ENCODE peak calls at places on chromosomes 4 and X, in nine cellular contexts. One of them, this sample, is unnamed.

GRCh38 chr4:4855293-4856070 is 4.0 kb upstream of the MSX1 start:
- DNase-seq in cardiac fibroblast: no peak
- DNase-seq in astrocyte: no peak
- DNase-seq in thoracic aorta: no peak
- DNase-seq in brain microvascular endothelial cell: no peak
- DNase-seq in endodermal cell: peak; percentile 57
- DNase-seq in tibial artery: no peak
- DNase-seq in fibroblast of mammary gland: no peak
- DNase-seq in Calu3: no peak
- DNase-seq in this sample: no peak

GRCh38 chr4:152392079-152392478 is 143.8 kb downstream of the FBXW7 start:
- DNase-seq in tibial artery: no peak
- DNase-seq in fibroblast of mammary gland: peak; percentile 13
- DNase-seq in Calu3: no peak
- DNase-seq in thoracic aorta: no peak
- DNase-seq in cardiac fibroblast: no peak
- DNase-seq in brain microvascular endothelial cell: no peak
- DNase-seq in endodermal cell: no peak
- DNase-seq in astrocyte: no peak
- DNase-seq in this sample: no peak

GRCh38 chrX:31609130-31609529 is 537.3 kb upstream of the FTHL17 start:
- DNase-seq in fibroblast of mammary gland: peak; percentile 87
- DNase-seq in thoracic aorta: no peak
- DNase-seq in astrocyte: peak; percentile 79
- DNase-seq in Calu3: no peak
- DNase-seq in endodermal cell: no peak
- DNase-seq in tibial artery: no peak
- DNase-seq in cardiac fibroblast: peak; percentile 95
- DNase-seq in brain microvascular endothelial cell: peak; percentile 90
- DNase-seq in this sample: no peak

GRCh38 chr4:169506903-169507302 is 105.5 kb downstream of the NEK1 start:
- DNase-seq in Calu3: no peak
- DNase-seq in astrocyte: no peak
- DNase-seq in brain microvascular endothelial cell: no peak
- DNase-seq in thoracic aorta: no peak
- DNase-seq in tibial artery: no peak
- DNase-seq in fibroblast of mammary gland: no peak
- DNase-seq in cardiac fibroblast: no peak
- DNase-seq in endodermal cell: no peak
- DNase-seq in this sample: no peak

GRCh38 chr4:48538358-48538757 is 48.3 kb downstream of the ZAR1 start:
- DNase-seq in fibroblast of mammary gland: no peak
- DNase-seq in endodermal cell: no peak
- DNase-seq in brain microvascular endothelial cell: no peak
- DNase-seq in thoracic aorta: no peak
- DNase-seq in cardiac fibroblast: peak; percentile 2
- DNase-seq in astrocyte: no peak
- DNase-seq in Calu3: no peak
- DNase-seq in tibial artery: no peak
- DNase-seq in this sample: no peak

GRCh38 chr4:152307669-152308068 is 228.2 kb downstream of the FBXW7 start:
- DNase-seq in brain microvascular endothelial cell: no peak
- DNase-seq in astrocyte: no peak
- DNase-seq in tibial artery: no peak
- DNase-seq in cardiac fibroblast: no peak
- DNase-seq in endodermal cell: no peak
- DNase-seq in thoracic aorta: no peak
- DNase-seq in Calu3: no peak
- DNase-seq in fibroblast of mammary gland: no peak
- DNase-seq in this sample: no peak

GRCh38 chr4:109315818-109316217 is 13.4 kb upstream of the COL25A1 start:
- DNase-seq in fibroblast of mammary gland: no peak
- DNase-seq in tibial artery: no peak
- DNase-seq in cardiac fibroblast: peak; percentile 25
- DNase-seq in brain microvascular endothelial cell: no peak
- DNase-seq in thoracic aorta: no peak
- DNase-seq in astrocyte: no peak
- DNase-seq in endodermal cell: peak; percentile 59
- DNase-seq in Calu3: no peak
- DNase-seq in this sample: no peak

GRCh38 chr4:132504438-132504837 is 644.7 kb upstream of the PCDH10 start:
- DNase-seq in endodermal cell: no peak
- DNase-seq in fibroblast of mammary gland: no peak
- DNase-seq in tibial artery: no peak
- DNase-seq in thoracic aorta: no peak
- DNase-seq in Calu3: no peak
- DNase-seq in brain microvascular endothelial cell: no peak
- DNase-seq in astrocyte: peak; percentile 21
- DNase-seq in cardiac fibroblast: no peak
- DNase-seq in this sample: no peak

GRCh38 chr4:139986108-139986507 is 167.9 kb downstream of the MAML3 start:
- DNase-seq in astrocyte: no peak
- DNase-seq in endodermal cell: no peak
- DNase-seq in thoracic aorta: no peak
- DNase-seq in brain microvascular endothelial cell: no peak
- DNase-seq in cardiac fibroblast: no peak
- DNase-seq in fibroblast of mammary gland: no peak
- DNase-seq in Calu3: no peak
- DNase-seq in tibial artery: no peak
- DNase-seq in this sample: no peak

GRCh38 chr4:67201334-67201733 is 344.0 kb downstream of the CENPC start:
- DNase-seq in fibroblast of mammary gland: no peak
- DNase-seq in thoracic aorta: no peak
- DNase-seq in astrocyte: no peak
- DNase-seq in tibial artery: no peak
- DNase-seq in Calu3: no peak
- DNase-seq in brain microvascular endothelial cell: no peak
- DNase-seq in endodermal cell: no peak
- DNase-seq in cardiac fibroblast: no peak
- DNase-seq in this sample: no peak

GRCh38 chr4:156377036-156377700 is 423.5 kb upstream of the CTSO start:
- DNase-seq in cardiac fibroblast: peak; percentile 69
- DNase-seq in brain microvascular endothelial cell: peak; percentile 67
- DNase-seq in astrocyte: peak; percentile 88
- DNase-seq in fibroblast of mammary gland: peak; percentile 21
- DNase-seq in thoracic aorta: no peak
- DNase-seq in Calu3: no peak
- DNase-seq in endodermal cell: no peak
- DNase-seq in tibial artery: no peak
- DNase-seq in this sample: no peak

GRCh38 chrX:21412883-21413282 is 38.7 kb downstream of the CNKSR2 start:
- DNase-seq in endodermal cell: no peak
- DNase-seq in astrocyte: peak; percentile 72
- DNase-seq in tibial artery: no peak
- DNase-seq in Calu3: no peak
- DNase-seq in brain microvascular endothelial cell: peak; percentile 47
- DNase-seq in thoracic aorta: no peak
- DNase-seq in cardiac fibroblast: peak; percentile 75
- DNase-seq in fibroblast of mammary gland: peak; percentile 25
- DNase-seq in this sample: no peak

GRCh38 chr4:40584517-40585141 is 45.0 kb downstream of the RBM47 start:
- DNase-seq in Calu3: no peak
- DNase-seq in tibial artery: no peak
- DNase-seq in brain microvascular endothelial cell: no peak
- DNase-seq in endodermal cell: no peak
- DNase-seq in cardiac fibroblast: no peak
- DNase-seq in thoracic aorta: no peak
- DNase-seq in fibroblast of mammary gland: no peak
- DNase-seq in astrocyte: no peak
- DNase-seq in this sample: no peak

GRCh38 chr4:82136161-82136801 is 237.5 kb downstream of the HNRNPD start:
- DNase-seq in endodermal cell: no peak
- DNase-seq in brain microvascular endothelial cell: no peak
- DNase-seq in thoracic aorta: no peak
- DNase-seq in fibroblast of mammary gland: no peak
- DNase-seq in tibial artery: no peak
- DNase-seq in Calu3: no peak
- DNase-seq in astrocyte: no peak
- DNase-seq in cardiac fibroblast: no peak
- DNase-seq in this sample: no peak

GRCh38 chr4:38030023-38030422 is 69.8 kb downstream of the PTTG2 start:
- DNase-seq in endodermal cell: no peak
- DNase-seq in astrocyte: peak; percentile 61
- DNase-seq in brain microvascular endothelial cell: no peak
- DNase-seq in fibroblast of mammary gland: peak; percentile 90
- DNase-seq in thoracic aorta: no peak
- DNase-seq in tibial artery: no peak
- DNase-seq in cardiac fibroblast: no peak
- DNase-seq in Calu3: no peak
- DNase-seq in this sample: no peak

GRCh38 chr4:17336524-17336941 is 175.4 kb downstream of the QDPR start:
- DNase-seq in fibroblast of mammary gland: no peak
- DNase-seq in tibial artery: no peak
- DNase-seq in astrocyte: peak; percentile 68
- DNase-seq in brain microvascular endothelial cell: no peak
- DNase-seq in thoracic aorta: no peak
- DNase-seq in endodermal cell: no peak
- DNase-seq in cardiac fibroblast: no peak
- DNase-seq in Calu3: peak; percentile 24
- DNase-seq in this sample: peak; percentile 55

GRCh38 chr4:98899277-98899676 is 29.7 kb downstream of the EIF4E start:
- DNase-seq in brain microvascular endothelial cell: no peak
- DNase-seq in cardiac fibroblast: no peak
- DNase-seq in tibial artery: no peak
- DNase-seq in astrocyte: no peak
- DNase-seq in endodermal cell: no peak
- DNase-seq in fibroblast of mammary gland: no peak
- DNase-seq in thoracic aorta: no peak
- DNase-seq in Calu3: no peak
- DNase-seq in this sample: no peak

DNA sequence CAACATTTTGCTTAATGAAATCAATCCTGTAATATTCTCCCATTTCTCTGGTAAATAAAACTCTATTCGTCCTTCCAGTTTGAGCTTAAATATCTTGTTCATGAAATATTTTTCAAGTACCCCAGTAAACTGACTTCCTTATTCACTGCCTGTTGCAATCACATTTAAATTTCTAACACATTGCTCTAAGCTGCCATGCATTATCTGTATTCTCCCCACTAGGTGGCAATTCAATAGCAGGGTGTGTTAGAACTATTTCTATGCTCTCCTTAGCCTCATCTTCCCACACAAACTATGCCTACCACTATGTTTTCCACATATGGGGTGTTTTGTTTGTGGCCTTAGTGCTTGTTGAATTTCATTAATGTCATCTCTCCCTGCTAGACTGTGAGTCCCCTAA is 377.1 kb upstream of the HS3ST1 start:
- DNase-seq in fibroblast of mammary gland: peak; percentile 34
- DNase-seq in brain microvascular endothelial cell: peak; percentile 3
- DNase-seq in astrocyte: no peak
- DNase-seq in endodermal cell: no peak
- DNase-seq in cardiac fibroblast: peak; percentile 54
- DNase-seq in tibial artery: no peak
- DNase-seq in Calu3: peak; percentile 2
- DNase-seq in thoracic aorta: no peak
- DNase-seq in this sample: no peak
- TF ChIP-seq CTCF in fibroblast of mammary gland: peak; percentile 46
- TF ChIP-seq CTCF in brain microvascular endothelial cell: peak; percentile 41
- TF ChIP-seq CTCF in astrocyte: peak; percentile 36
- TF ChIP-seq CTCF in endodermal cell: peak; percentile 61
- TF ChIP-seq CTCF in cardiac fibroblast: peak; percentile 60
- TF ChIP-seq CTCF in tibial artery: peak; percentile 29
- TF ChIP-seq CTCF in Calu3: no peak
- TF ChIP-seq CTCF in thoracic aorta: peak; percentile 11
- TF ChIP-seq CTCF in this sample: no peak

GRCh38 chr4:131430302-131430701 is 1718.8 kb upstream of the PCDH10 start:
- DNase-seq in astrocyte: no peak
- DNase-seq in endodermal cell: no peak
- DNase-seq in Calu3: peak; percentile 5
- DNase-seq in fibroblast of mammary gland: no peak
- DNase-seq in tibial artery: no peak
- DNase-seq in brain microvascular endothelial cell: no peak
- DNase-seq in thoracic aorta: no peak
- DNase-seq in cardiac fibroblast: no peak
- DNase-seq in this sample: no peak
- TF ChIP-seq CTCF in astrocyte: no peak
- TF ChIP-seq CTCF in endodermal cell: peak; percentile 55
- TF ChIP-seq CTCF in Calu3: no peak
- TF ChIP-seq CTCF in fibroblast of mammary gland: no peak
- TF ChIP-seq CTCF in tibial artery: no peak
- TF ChIP-seq CTCF in brain microvascular endothelial cell: peak; percentile 20
- TF ChIP-seq CTCF in thoracic aorta: no peak
- TF ChIP-seq CTCF in cardiac fibroblast: no peak
- TF ChIP-seq CTCF in this sample: no peak

DNA sequence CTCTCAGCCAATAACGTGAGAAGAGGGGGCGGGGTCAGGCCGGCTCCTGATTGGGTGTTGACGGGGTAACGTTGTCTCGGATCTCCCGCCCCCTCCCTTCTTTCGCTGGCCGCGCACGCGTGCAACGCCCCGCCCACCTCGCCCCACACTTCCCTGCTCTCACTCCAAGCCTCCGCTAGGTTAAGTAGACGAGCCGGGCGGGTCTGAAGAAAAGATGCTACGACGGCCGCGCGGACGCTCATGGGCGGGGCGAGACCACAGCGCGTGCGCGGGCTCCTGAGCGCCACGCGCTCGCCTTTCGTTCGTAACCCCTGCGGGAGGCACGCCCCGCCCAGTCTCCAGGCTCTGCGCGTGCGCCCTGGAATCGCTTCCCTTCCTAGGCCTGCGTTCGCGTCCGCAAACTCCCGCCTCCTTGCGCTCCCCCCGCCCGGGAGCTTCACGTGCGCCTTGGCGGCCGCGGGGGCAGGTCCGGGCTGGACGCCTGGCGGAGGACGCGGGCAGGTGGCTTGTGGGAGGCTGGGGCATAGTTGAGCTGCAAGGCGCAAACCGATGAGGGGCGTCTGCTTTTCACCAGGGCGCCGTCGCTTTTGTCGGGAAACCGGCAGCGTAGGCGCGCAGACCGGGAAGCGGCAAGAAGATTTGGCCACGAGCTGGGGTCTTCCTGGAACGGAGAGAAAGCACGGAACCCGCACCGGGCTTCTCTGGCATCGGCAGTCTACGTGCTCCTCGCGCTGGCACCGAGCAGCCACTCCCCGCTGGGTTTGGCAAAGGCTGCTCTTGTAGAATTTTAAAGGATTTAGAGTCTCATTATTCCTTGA is 467 bp upstream of the PGRMC2 start:
- DNase-seq in fibroblast of mammary gland: peak; percentile 98
- DNase-seq in Calu3: peak; percentile 97
- DNase-seq in cardiac fibroblast: peak; percentile 99
- DNase-seq in endodermal cell: peak; percentile 99
- DNase-seq in astrocyte: peak; percentile 96
- DNase-seq in thoracic aorta: peak; percentile 99
- DNase-seq in brain microvascular endothelial cell: peak; percentile 100
- DNase-seq in tibial artery: peak; percentile 100
- DNase-seq in this sample: peak; percentile 99
- TF ChIP-seq CTCF in fibroblast of mammary gland: no peak
- TF ChIP-seq CTCF in Calu3: no peak
- TF ChIP-seq CTCF in cardiac fibroblast: peak; percentile 20
- TF ChIP-seq CTCF in endodermal cell: peak; percentile 59
- TF ChIP-seq CTCF in astrocyte: no peak
- TF ChIP-seq CTCF in thoracic aorta: peak; percentile 50
- TF ChIP-seq CTCF in brain microvascular endothelial cell: peak; percentile 23
- TF ChIP-seq CTCF in tibial artery: peak; percentile 67
- TF ChIP-seq CTCF in this sample: no peak

GRCh38 chr4:170687751-170688150 is 598.0 kb upstream of the AADAT start:
- DNase-seq in cardiac fibroblast: no peak
- DNase-seq in thoracic aorta: no peak
- DNase-seq in astrocyte: no peak
- DNase-seq in endodermal cell: peak; percentile 68
- DNase-seq in fibroblast of mammary gland: no peak
- DNase-seq in tibial artery: no peak
- DNase-seq in brain microvascular endothelial cell: no peak
- DNase-seq in Calu3: no peak
- DNase-seq in this sample: no peak

GRCh38 chr4:170682511-170682910 is 592.8 kb upstream of the AADAT start:
- DNase-seq in brain microvascular endothelial cell: no peak
- DNase-seq in astrocyte: no peak
- DNase-seq in thoracic aorta: no peak
- DNase-seq in endodermal cell: peak; percentile 63
- DNase-seq in cardiac fibroblast: no peak
- DNase-seq in tibial artery: no peak
- DNase-seq in Calu3: no peak
- DNase-seq in fibroblast of mammary gland: no peak
- DNase-seq in this sample: no peak
- TF ChIP-seq CTCF in brain microvascular endothelial cell: no peak
- TF ChIP-seq CTCF in astrocyte: no peak
- TF ChIP-seq CTCF in thoracic aorta: no peak
- TF ChIP-seq CTCF in endodermal cell: no peak
- TF ChIP-seq CTCF in cardiac fibroblast: no peak
- TF ChIP-seq CTCF in tibial artery: no peak
- TF ChIP-seq CTCF in Calu3: no peak
- TF ChIP-seq CTCF in fibroblast of mammary gland: no peak
- TF ChIP-seq CTCF in this sample: no peak